ENCODE peak calls at places on chromosomes 13 and 19, in five cellular contexts. U is GM12878, N is K562, Z is H1, I is GM12891. M is an unnamed sample.
A peak's percentile ranks its signal among the peaks of the same experiment; 100 is the strongest.

GRCh38 chr13:65999441-65999840 is 1230.7 kb downstream of the PCDH9 start:
- DNase-seq in N (no peak), I (no peak), U (no peak), Z (no peak), M (no peak)

GRCh38 chr13:113122571-113123225 is at the start of gene F10:
- DNase-seq in U (no peak), Z (no peak), I (no peak), N (peak; percentile 49), M (no peak)

GRCh38 chr19:46487802-46488445 is 7.7 kb downstream of the PNMA8B start:
- DNase-seq in I (peak; percentile 76), Z (peak; percentile 39), N (peak; percentile 80), U (no peak), M (peak; percentile 74)

GRCh38 chr13:42654760-42655159 is 80.8 kb downstream of the TNFSF11 start:
- DNase-seq in U (no peak), I (no peak), Z (no peak), N (no peak), M (no peak)

GRCh38 chr13:111483621-111483987 is 163.2 kb downstream of the TEX29 start:
- DNase-seq in N (no peak), U (no peak), Z (no peak), I (no peak), M (no peak)

GRCh38 chr19:40433391-40434216 is 7.8 kb upstream of the SERTAD1 start:
- DNase-seq in I (peak; percentile 80), Z (no peak), N (peak; percentile 93), U (no peak), M (peak; percentile 89)

GRCh38 chr19:17607936-17608335 is 52.5 kb downstream of the COLGALT1 start:
- DNase-seq in I (no peak), U (no peak), N (no peak), Z (no peak), M (no peak)

GRCh38 chr13:51453308-51453958 is 597 bp upstream of the INTS6 start:
- DNase-seq in I (peak; percentile 58), N (peak; percentile 86), U (peak; percentile 42), Z (no peak), M (peak; percentile 48)

GRCh38 chr13:79867248-79867647 is 386.3 kb downstream of the NDFIP2 start:
- DNase-seq in Z (no peak), N (no peak), I (no peak), U (no peak), M (no peak)

GRCh38 chr19:23385404-23385803 is 9.9 kb downstream of the ZNF91 start:
- DNase-seq in Z (no peak), N (no peak), I (no peak), U (no peak), M (no peak)

GRCh38 chr19:4123615-4124568 is at the start of gene MAP2K2:
- DNase-seq in Z (peak; percentile 69), I (peak; percentile 96), U (peak; percentile 60), N (peak; percentile 96), M (peak; percentile 93)

DNA sequence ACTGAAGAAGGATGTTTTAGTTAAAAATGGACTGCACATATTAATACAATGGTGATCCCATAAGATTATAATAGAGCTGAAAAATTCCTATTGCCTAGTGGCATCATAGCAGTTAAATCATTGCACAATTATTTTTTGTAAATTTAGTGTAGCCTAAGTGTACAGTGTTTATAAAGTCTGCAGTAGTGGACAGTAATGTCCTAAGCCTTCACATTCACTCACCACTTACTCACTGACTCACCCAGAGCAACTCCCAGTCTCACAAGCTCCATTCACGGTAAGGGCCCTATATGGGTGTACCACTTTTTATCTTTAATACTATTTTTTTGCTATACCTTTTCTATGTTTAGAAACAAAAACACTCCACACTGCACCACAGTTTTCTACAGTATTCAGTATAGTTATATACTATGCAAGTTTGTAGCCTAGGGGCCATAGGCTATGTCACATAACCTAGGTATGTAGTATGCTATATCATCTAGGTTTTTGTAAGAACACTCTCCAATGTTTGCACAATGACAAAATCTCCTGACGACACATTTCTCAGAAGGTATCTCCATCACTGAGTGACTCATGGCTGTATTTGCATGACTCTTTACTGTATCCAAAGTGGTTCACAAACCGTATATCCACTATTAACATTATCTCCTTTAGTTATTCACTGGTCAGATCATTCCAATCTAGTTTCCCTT is 536.0 kb downstream of the KLF12 start:
- DNase-seq in I (no peak), N (no peak), U (no peak), Z (no peak), M (no peak)
- TF ChIP-seq TAF1 in I (no peak), N (no peak), U (no peak), Z (no peak), M (no peak)

GRCh38 chr19:45469132-45469834 is 1.5 kb downstream of the FOSB start:
- DNase-seq in Z (no peak), I (peak; percentile 92), N (peak; percentile 97), U (peak; percentile 78), M (peak; percentile 94)
- TF ChIP-seq POLR2A in Z (peak; percentile 87), I (peak; percentile 60), N (peak; percentile 86), U (peak; percentile 78), M (no peak)

GRCh38 chr13:94323746-94324408 is 155.6 kb downstream of the DCT start:
- DNase-seq in N (no peak), Z (no peak), U (no peak), I (no peak), M (no peak)
- TF ChIP-seq TAF1 in N (no peak), Z (no peak), U (no peak), I (no peak), M (peak; percentile 16)

DNA sequence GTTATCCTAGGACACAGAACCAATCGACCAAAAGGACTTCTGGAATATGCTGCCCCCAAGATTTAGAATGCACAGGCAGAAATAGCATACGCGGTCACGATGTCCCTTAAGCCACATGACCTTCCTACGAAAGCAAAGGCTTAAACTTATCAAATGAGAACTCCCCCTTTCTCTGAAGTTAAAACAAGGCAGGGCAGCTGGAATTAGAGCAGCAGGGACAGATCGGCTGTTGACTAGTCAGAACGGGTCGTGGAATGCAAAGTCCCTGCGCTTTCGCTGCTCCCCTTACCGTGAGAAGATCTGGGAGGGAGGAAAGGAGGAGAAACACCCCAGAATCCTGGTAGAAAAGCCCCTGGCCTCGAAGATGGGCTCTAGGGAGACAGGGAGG is 799 bp upstream of the USPL1 start:
- DNase-seq in I (no peak), Z (peak; percentile 17), N (peak; percentile 82), U (peak; percentile 61), M (peak; percentile 21)
- TF ChIP-seq POLR2A in I (peak; percentile 97), Z (no peak), N (peak; percentile 86), U (peak; percentile 19), M (peak; percentile 81)

GRCh38 chr13:59877933-59878332 is 285.8 kb downstream of the DIAPH3 start:
- DNase-seq in U (no peak), I (no peak), Z (no peak), N (no peak), M (no peak)
- TF ChIP-seq TAF1 in U (no peak), I (no peak), Z (no peak), N (no peak), M (no peak)

GRCh38 chr19:1395194-1396018 is 5.9 kb downstream of the GAMT start:
- DNase-seq in U (no peak), N (no peak), I (no peak), Z (no peak), M (no peak)
- TF ChIP-seq POLR2A in U (peak; percentile 13), N (peak; percentile 9), I (no peak), Z (no peak), M (no peak)

M was measured in GM12892.